ENCODE peak calls at places on chromosomes 13 and 19, in six cellular contexts. X is left ventricle myocardium inferior, K is colonic mucosa, C is PC-3, E is IMR-90, B is SJSA1. J is an unnamed sample.

GRCh38 chr19:40147693-40148347 is 43.4 kb upstream of the MAP3K10 start:
- DNase-seq in X (no peak), K (no peak), C (peak; percentile 50), E (peak; percentile 77), B (peak; percentile 39), J (peak; percentile 38)

GRCh38 chr19:50422397-50423278 is 3.9 kb downstream of the SPIB start:
- DNase-seq in X (no peak), K (no peak), C (no peak), E (no peak), B (no peak), J (no peak)

GRCh38 chr19:51501594-51502263 is at the start of gene SIGLEC12:
- DNase-seq in X (peak; percentile 33), K (peak; percentile 24), C (no peak), E (no peak), B (no peak), J (no peak)

GRCh38 chr13:113184568-113185440 is 23.7 kb downstream of the PCID2 start:
- DNase-seq in X (no peak), K (no peak), C (no peak), E (no peak), B (no peak), J (no peak)

GRCh38 chr19:14391156-14391821 is 10.0 kb downstream of the ADGRE5 start:
- DNase-seq in X (no peak), K (no peak), C (no peak), E (no peak), B (no peak), J (no peak)

GRCh38 chr19:30625947-30626346 is 253.8 kb downstream of the ZNF536 start:
- DNase-seq in X (no peak), K (no peak), C (no peak), E (no peak), B (no peak), J (no peak)

GRCh38 chr19:5037936-5038335 is 69.0 kb downstream of the KDM4B start:
- DNase-seq in X (no peak), K (no peak), C (no peak), E (no peak), B (peak; percentile 91), J (no peak)

GRCh38 chr19:1780272-1780957 is 27.1 kb downstream of the ONECUT3 start:
- DNase-seq in X (no peak), K (no peak), C (peak; percentile 52), E (peak; percentile 16), B (no peak), J (no peak)

GRCh38 chr19:33818426-33818825 is 21.8 kb downstream of the KCTD15 start:
- DNase-seq in X (no peak), K (no peak), C (no peak), E (no peak), B (no peak), J (no peak)

GRCh38 chr13:66994097-66994496 is 236.0 kb downstream of the PCDH9 start:
- DNase-seq in X (peak; percentile 45), K (peak; percentile 39), C (no peak), E (peak; percentile 52), B (no peak), J (no peak)

GRCh38 chr13:46654956-46655726 is 102.2 kb downstream of the LRCH1 start:
- DNase-seq in X (no peak), K (no peak), C (no peak), E (no peak), B (no peak), J (no peak)

GRCh38 chr19:588758-589692 is 656 bp upstream of the HCN2 start:
- DNase-seq in X (no peak), K (no peak), C (no peak), E (no peak), B (no peak), J (no peak)

GRCh38 chr19:17209126-17210036 is 5.8 kb upstream of the USE1 start:
- DNase-seq in X (no peak), K (peak; percentile 39), C (peak; percentile 39), E (peak; percentile 20), B (peak; percentile 80), J (no peak)

GRCh38 chr19:17260842-17261325 is 3.7 kb downstream of the USHBP1 start:
- DNase-seq in X (peak; percentile 78), K (peak; percentile 89), C (peak; percentile 89), E (peak; percentile 64), B (peak; percentile 83), J (no peak)

GRCh38 chr19:33464733-33465115 is 56.9 kb downstream of the PEPD start:
- DNase-seq in X (no peak), K (no peak), C (no peak), E (no peak), B (no peak), J (no peak)

GRCh38 chr13:98775844-98776598 is 23.5 kb upstream of the SLC15A1 start:
- DNase-seq in X (no peak), K (peak; percentile 86), C (peak; percentile 90), E (peak; percentile 65), B (peak; percentile 93), J (no peak)

GRCh38 chr19:15399234-15399515 is 19.6 kb upstream of the AKAP8 start:
- DNase-seq in X (no peak), K (no peak), C (no peak), E (no peak), B (no peak), J (no peak)

GRCh38 chr19:28009696-28010095 is 1203.3 kb downstream of the UQCRFS1 start:
- DNase-seq in X (no peak), K (no peak), C (no peak), E (no peak), B (no peak), J (no peak)

GRCh38 chr13:51001335-51001734 is 91.7 kb downstream of the RNASEH2B start:
- DNase-seq in X (no peak), K (no peak), C (no peak), E (no peak), B (no peak), J (no peak)

GRCh38 chr13:22789027-22789593 is 391.7 kb upstream of the SGCG start:
- DNase-seq in X (no peak), K (no peak), C (no peak), E (no peak), B (no peak), J (no peak)

GRCh38 chr13:94666065-94666464 is 46.3 kb downstream of the SOX21 start:
- DNase-seq in X (no peak), K (no peak), C (no peak), E (no peak), B (no peak), J (no peak)

GRCh38 chr13:110287031-110287828 is 19.7 kb downstream of the COL4A1 start:
- DNase-seq in X (no peak), K (no peak), C (no peak), E (no peak), B (peak; percentile 97), J (no peak)

GRCh38 chr19:12580180-12580694 is 29.0 kb upstream of the ZNF564 start:
- DNase-seq in X (no peak), K (no peak), C (peak; percentile 91), E (peak; percentile 89), B (no peak), J (peak; percentile 49)

GRCh38 chr19:41956621-41957020 is 2.5 kb downstream of the RABAC1 start:
- DNase-seq in X (no peak), K (peak; percentile 57), C (no peak), E (no peak), B (no peak), J (no peak)

GRCh38 chr19:7856679-7857663 is 17.2 kb downstream of the PRR36 start:
- DNase-seq in X (no peak), K (no peak), C (no peak), E (no peak), B (no peak), J (no peak)

GRCh38 chr19:3481241-3482090 is 1.1 kb upstream of the SMIM24 start:
- DNase-seq in X (no peak), K (no peak), C (no peak), E (no peak), B (no peak), J (no peak)

GRCh38 chr13:98476106-98476505 is 100.8 kb downstream of the STK24 start:
- DNase-seq in X (no peak), K (no peak), C (no peak), E (no peak), B (no peak), J (no peak)

GRCh38 chr13:78655007-78655406 is 3.9 kb downstream of the OBI1 start:
- DNase-seq in X (no peak), K (no peak), C (no peak), E (no peak), B (no peak), J (no peak)

GRCh38 chr13:78652651-78653050 is 6.3 kb downstream of the OBI1 start:
- DNase-seq in X (no peak), K (no peak), C (no peak), E (no peak), B (no peak), J (no peak)

GRCh38 chr13:78655906-78656305 is 3.0 kb downstream of the OBI1 start:
- DNase-seq in X (no peak), K (no peak), C (no peak), E (no peak), B (no peak), J (no peak)

GRCh38 chr13:78650725-78651083 is 8.3 kb downstream of the OBI1 start:
- DNase-seq in X (no peak), K (no peak), C (no peak), E (no peak), B (no peak), J (no peak)

DNA sequence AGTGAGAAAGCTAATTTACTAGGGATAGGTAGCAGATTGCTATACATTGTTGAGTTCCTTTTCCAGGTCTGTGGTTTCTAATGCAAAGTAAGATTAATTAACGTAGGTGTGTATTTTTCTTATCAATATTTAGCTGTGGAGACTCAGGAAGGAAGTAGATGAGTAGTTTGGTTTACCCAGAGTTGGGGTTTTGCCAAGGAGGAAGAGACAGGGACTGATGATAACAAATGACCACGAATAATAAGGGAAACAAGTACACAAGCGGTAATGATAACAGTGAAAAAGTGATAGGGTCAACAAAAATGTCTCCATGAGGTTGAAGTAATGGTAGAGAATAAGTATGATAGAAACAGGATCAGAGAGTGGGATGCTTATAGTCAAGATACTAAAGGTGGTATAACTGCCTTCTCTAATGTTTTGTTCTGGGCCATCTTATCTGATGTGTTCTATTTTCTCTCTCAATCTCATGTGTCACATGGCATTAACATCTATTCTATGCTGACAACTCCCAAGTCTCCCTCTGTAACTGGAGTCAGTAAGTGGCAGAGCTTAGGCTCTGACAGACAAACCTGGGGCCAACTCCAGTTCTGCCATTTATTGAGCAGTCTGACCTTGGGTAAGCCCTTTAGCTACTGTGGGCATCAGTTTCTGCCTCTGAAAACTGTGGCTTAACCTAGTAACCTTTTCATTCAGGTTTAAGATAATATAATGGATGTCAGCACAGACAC is 8.8 kb downstream of the OBI1 start:
- DNase-seq in X (no peak), K (no peak), C (no peak), E (no peak), B (no peak), J (no peak)
- H3K27ac ChIP-seq in X (no peak overlapping the region), K (no peak overlapping the region), C (no peak overlapping the region), E (no peak overlapping the region), B (no peak overlapping the region), J (no peak overlapping the region)

GRCh38 chr19:35708391-35708790 is 4.0 kb downstream of the ZBTB32 start:
- DNase-seq in X (no peak), K (no peak), C (peak; percentile 42), E (no peak), B (no peak), J (no peak)
- H3K27me3 ChIP-seq in X (peaks cover 29% of the 10 kb centered on the region), K (no peaks in the 10 kb centered on the region), C (no peaks in the 10 kb centered on the region), E (no peaks in the 10 kb centered on the region), B (peaks cover 8% of the 10 kb centered on the region), J (peaks cover 2% of the 10 kb centered on the region)

GRCh38 chr19:18939163-18939562 is 1.9 kb downstream of the HOMER3 start:
- DNase-seq in X (no peak), K (no peak), C (no peak), E (no peak), B (no peak), J (no peak)
- H3K4me3 ChIP-seq in X (peak overlapping the region; percentile 78), K (no peak overlapping the region), C (no peak overlapping the region), E (peak overlapping the region; percentile 73), B (no peak overlapping the region), J (peak overlapping the region; percentile 90)

GRCh38 chr13:38871275-38871674 is 119.4 kb downstream of the STOML3 start:
- DNase-seq in X (no peak), K (no peak), C (no peak), E (no peak), B (no peak), J (no peak)
- H3K27ac ChIP-seq in X (no peak overlapping the region), K (no peak overlapping the region), C (no peak overlapping the region), E (no peak overlapping the region), B (no peak overlapping the region), J (no peak overlapping the region)

J was measured in AG04450.